ENCODE peak calls at places on chromosomes 7 and 10, in seven cellular contexts. F, G, L, W, I, B and U are unnamed samples. For H3K4me1, the result is how much of the 10 kb centered on the place peaks cover.

GRCh38 chr10:82497451-82497850 is 622.5 kb downstream of the NRG3 start:
- DNase-seq in F (no peak), G (no peak), L (no peak), W (no peak), I (no peak), B (peak), U (no peak)

GRCh38 chr10:79409038-79410035 is 36.1 kb downstream of the ZCCHC24 start:
- DNase-seq in F (no peak), G (no peak), L (no peak), W (no peak), I (no peak), B (no peak), U (no peak)

GRCh38 chr7:77247206-77247850 is 47.7 kb upstream of the FGL2 start:
- DNase-seq in F (peak), G (peak), L (peak), W (peak), I (peak), B (peak), U (peak)

GRCh38 chr7:136687693-136688322 is 180.6 kb upstream of the CHRM2 start:
- DNase-seq in F (peak), G (no peak), L (no peak), W (no peak), I (no peak), B (peak), U (no peak)

GRCh38 chr7:7977774-7978173 is 9.2 kb downstream of the GLCCI1 start:
- DNase-seq in F (no peak), G (no peak), L (no peak), W (no peak), I (no peak), B (no peak), U (no peak)

GRCh38 chr7:112449353-112449752 is 907 bp upstream of the IFRD1 start:
- DNase-seq in F (no peak), G (no peak), L (no peak), W (no peak), I (peak), B (peak), U (no peak)

GRCh38 chr7:95440394-95441038 is 5.7 kb upstream of the PON2 start:
- DNase-seq in F (no peak), G (no peak), L (no peak), W (no peak), I (no peak), B (no peak), U (no peak)

GRCh38 chr10:5030989-5031388 is 27.3 kb upstream of the AKR1C2 start:
- DNase-seq in F (no peak), G (no peak), L (no peak), W (no peak), I (no peak), B (no peak), U (no peak)

GRCh38 chr10:114521250-114521649 is 116.9 kb upstream of the AFAP1L2 start:
- DNase-seq in F (no peak), G (no peak), L (no peak), W (no peak), I (no peak), B (no peak), U (no peak)

GRCh38 chr7:77995717-77996116 is 197.1 kb downstream of the PHTF2 start:
- DNase-seq in F (peak), G (no peak), L (no peak), W (no peak), I (no peak), B (no peak), U (no peak)

GRCh38 chr10:21099291-21099800 is 202.2 kb upstream of the NEBL start:
- DNase-seq in F (no peak), G (no peak), L (no peak), W (no peak), I (no peak), B (no peak), U (no peak)

GRCh38 chr10:47260505-47261111 is 39.4 kb upstream of the GDF10 start:
- DNase-seq in F (no peak), G (no peak), L (no peak), W (no peak), I (no peak), B (no peak), U (no peak)

GRCh38 chr10:8073696-8074416 is 19.4 kb downstream of the GATA3 start:
- DNase-seq in F (no peak), G (no peak), L (no peak), W (no peak), I (no peak), B (peak), U (no peak)

GRCh38 chr7:107993879-107994278 is 9.1 kb downstream of the LAMB1 start:
- DNase-seq in F (no peak), G (no peak), L (no peak), W (no peak), I (peak), B (no peak), U (no peak)

GRCh38 chr10:14325325-14325955 is 5.3 kb downstream of the FRMD4A start:
- DNase-seq in F (peak), G (no peak), L (peak), W (peak), I (peak), B (peak), U (peak)

GRCh38 chr7:146700015-146700560 is 583.5 kb downstream of the CNTNAP2 start:
- DNase-seq in F (no peak), G (no peak), L (no peak), W (no peak), I (no peak), B (no peak), U (no peak)

GRCh38 chr10:89954787-89955566 is 253.6 kb downstream of the KIF20B start:
- DNase-seq in F (peak), G (no peak), L (no peak), W (no peak), I (no peak), B (no peak), U (no peak)

GRCh38 chr7:137882261-137882668 is 35.5 kb upstream of the DGKI start:
- DNase-seq in F (no peak), G (no peak), L (no peak), W (no peak), I (no peak), B (peak), U (peak)

GRCh38 chr10:61399386-61399785 is 53.8 kb downstream of the TMEM26 start:
- DNase-seq in F (no peak), G (no peak), L (no peak), W (no peak), I (no peak), B (no peak), U (no peak)

GRCh38 chr7:93307131-93307660 is 75.0 kb downstream of the VPS50 start:
- DNase-seq in F (no peak), G (no peak), L (no peak), W (no peak), I (no peak), B (peak), U (no peak)

GRCh38 chr10:125060851-125061556 is 99.4 kb downstream of the CTBP2 start:
- DNase-seq in F (peak), G (no peak), L (peak), W (no peak), I (peak), B (peak), U (peak)

GRCh38 chr10:10092581-10092980 is 925.1 kb upstream of the CELF2 start:
- DNase-seq in F (peak), G (no peak), L (no peak), W (no peak), I (no peak), B (no peak), U (no peak)

GRCh38 chr7:74061840-74062539 is 21.6 kb upstream of the LIMK1 start:
- DNase-seq in F (no peak), G (peak), L (peak), W (peak), I (peak), B (peak), U (peak)

GRCh38 chr7:158710651-158711102 is 6.1 kb upstream of the NCAPG2 start:
- DNase-seq in F (no peak), G (no peak), L (no peak), W (no peak), I (no peak), B (peak), U (no peak)

GRCh38 chr7:157408258-157409101 is 71.7 kb downstream of the DNAJB6 start:
- DNase-seq in F (no peak), G (no peak), L (no peak), W (no peak), I (no peak), B (no peak), U (no peak)

GRCh38 chr7:100632951-100633717 is 8.2 kb downstream of the TFR2 start:
- DNase-seq in F (peak), G (no peak), L (peak), W (peak), I (peak), B (peak), U (no peak)

GRCh38 chr7:25595931-25596330 is 367.6 kb upstream of the NPVF start:
- DNase-seq in F (no peak), G (no peak), L (no peak), W (no peak), I (no peak), B (no peak), U (no peak)

GRCh38 chr7:97770845-97771244 is 39.0 kb downstream of the TAC1 start:
- DNase-seq in F (no peak), G (no peak), L (no peak), W (no peak), I (peak), B (peak), U (no peak)

DNA sequence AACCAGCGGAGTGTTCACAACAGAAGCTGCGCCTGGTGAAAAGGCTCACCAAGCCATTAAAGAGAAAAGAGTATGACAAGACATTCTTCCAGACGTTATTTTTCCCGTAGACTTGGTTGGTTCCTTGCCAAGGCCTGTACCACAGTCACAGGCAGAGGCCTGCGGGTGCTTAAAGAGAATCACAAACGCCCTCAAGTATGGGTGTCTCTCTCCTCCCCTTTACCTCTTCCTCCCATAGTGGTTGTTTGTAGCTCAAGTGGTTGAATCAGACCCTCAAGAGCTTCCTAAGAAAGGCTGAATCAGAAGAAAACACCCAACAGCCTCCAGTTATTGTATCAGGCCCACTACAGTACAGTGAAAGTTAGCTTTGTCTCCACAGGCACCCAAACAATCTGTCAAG is 169.0 kb downstream of the CREB5 start:
- DNase-seq in F (no peak), G (no peak), L (no peak), W (no peak), I (no peak), B (no peak), U (no peak)
- H3K4me1 ChIP-seq in F (under half), G (under half), L (under half), W (under half), I (under half), B (under half), U (under half)

GRCh38 chr7:87960244-87960643 is 26.2 kb downstream of the ADAM22 start:
- DNase-seq in F (no peak), G (no peak), L (no peak), W (no peak), I (no peak), B (no peak), U (no peak)
- H3K4me1 ChIP-seq in F (under half), G (under half), L (under half), W (under half), I (under half), B (under half), U (under half)

GRCh38 chr10:76303682-76304316 is 872.4 kb downstream of the LRMDA start:
- DNase-seq in F (peak), G (no peak), L (peak), W (no peak), I (peak), B (peak), U (peak)

GRCh38 chr10:76302936-76303656 is 871.7 kb downstream of the LRMDA start:
- DNase-seq in F (no peak), G (no peak), L (peak), W (no peak), I (no peak), B (no peak), U (no peak)

GRCh38 chr10:76299501-76299900 is 868.1 kb downstream of the LRMDA start:
- DNase-seq in F (no peak), G (no peak), L (no peak), W (no peak), I (no peak), B (no peak), U (no peak)

GRCh38 chr10:76301950-76302349 is 870.5 kb downstream of the LRMDA start:
- DNase-seq in F (no peak), G (no peak), L (no peak), W (no peak), I (no peak), B (peak), U (no peak)

GRCh38 chr10:76302491-76302890 is 871.1 kb downstream of the LRMDA start:
- DNase-seq in F (no peak), G (no peak), L (no peak), W (no peak), I (no peak), B (no peak), U (no peak)
- H3K4me1 ChIP-seq in F (under half), G (under half), L (under half), W (under half), I (under half), B (under half), U (under half)

GRCh38 chr10:63437334-63437949 is 28.3 kb downstream of the JMJD1C start:
- DNase-seq in F (no peak), G (no peak), L (no peak), W (no peak), I (no peak), B (peak), U (no peak)
- H3K4me1 ChIP-seq in F (half or more), G (under half), L (under half), W (under half), I (under half), B (under half), U (half or more)

GRCh38 chr10:131640045-131640644 is 260.7 kb upstream of the PPP2R2D start:
- DNase-seq in F (no peak), G (no peak), L (no peak), W (no peak), I (no peak), B (no peak), U (no peak)

GRCh38 chr10:131638049-131638448 is 262.8 kb upstream of the PPP2R2D start:
- DNase-seq in F (no peak), G (no peak), L (peak), W (no peak), I (no peak), B (no peak), U (no peak)

GRCh38 chr10:131638481-131639278 is 262.1 kb upstream of the PPP2R2D start:
- DNase-seq in F (no peak), G (no peak), L (peak), W (no peak), I (no peak), B (no peak), U (no peak)

GRCh38 chr10:131636116-131636515 is 264.7 kb upstream of the PPP2R2D start:
- DNase-seq in F (no peak), G (no peak), L (peak), W (no peak), I (no peak), B (no peak), U (no peak)

DNA sequence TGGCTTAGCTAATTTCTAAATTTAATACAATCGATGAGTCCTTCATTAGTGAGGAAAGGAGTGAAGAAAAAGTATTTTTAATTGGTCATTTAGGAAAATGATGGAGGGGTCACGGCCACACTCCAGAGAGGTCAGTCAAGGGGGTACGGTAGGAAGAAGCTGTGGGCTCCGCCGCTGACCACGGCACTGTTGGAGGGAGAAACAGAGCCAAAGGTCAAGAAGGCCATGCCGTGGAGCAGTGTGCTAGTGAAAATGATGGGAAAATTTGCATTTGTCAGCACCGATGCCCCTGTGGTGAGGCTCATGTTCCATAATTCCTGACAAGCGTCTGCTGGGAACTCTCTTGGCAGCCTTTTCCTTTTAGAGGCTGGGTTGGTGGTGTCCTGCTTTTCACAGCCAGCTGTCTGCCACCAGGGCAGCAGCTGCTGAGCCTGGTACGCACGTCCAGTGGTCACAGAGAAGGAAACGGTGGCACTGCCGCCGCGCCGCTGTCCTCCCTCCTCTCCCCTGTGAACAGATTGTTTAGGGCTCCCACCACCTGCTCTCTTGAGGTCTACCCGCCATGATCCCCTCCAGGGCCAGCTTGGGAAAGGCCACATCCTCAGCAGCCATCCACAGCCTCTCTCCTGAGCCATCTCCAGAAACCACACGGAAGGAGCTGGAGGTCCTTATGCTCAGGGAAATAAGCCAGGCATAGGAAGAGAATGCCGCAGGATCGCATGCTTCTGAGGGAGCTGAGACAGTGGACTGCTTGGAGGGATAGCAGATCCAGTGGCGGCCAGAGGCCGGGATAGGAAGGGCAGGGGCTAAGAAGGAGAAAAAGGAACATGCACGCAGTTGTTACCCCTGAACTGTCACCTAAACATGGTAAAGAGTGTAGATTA is 263.7 kb upstream of the PPP2R2D start:
- DNase-seq in F (no peak), G (no peak), L (peak), W (no peak), I (no peak), B (no peak), U (no peak)
- H3K4me1 ChIP-seq in F (under half), G (under half), L (under half), W (under half), I (under half), B (under half), U (under half)

GRCh38 chr10:95478935-95479334 is 82.2 kb downstream of the SORBS1 start:
- DNase-seq in F (no peak), G (no peak), L (peak), W (no peak), I (no peak), B (no peak), U (no peak)
- H3K4me1 ChIP-seq in F (half or more), G (under half), L (under half), W (under half), I (under half), B (under half), U (half or more)

GRCh38 chr10:74949843-74950765 is 123.7 kb downstream of the KAT6B start:
- DNase-seq in F (no peak), G (no peak), L (no peak), W (no peak), I (no peak), B (no peak), U (no peak)

GRCh38 chr10:74953214-74953613 is 126.8 kb downstream of the KAT6B start:
- DNase-seq in F (no peak), G (no peak), L (no peak), W (no peak), I (no peak), B (no peak), U (no peak)

GRCh38 chr10:74949434-74949833 is 123.0 kb downstream of the KAT6B start:
- DNase-seq in F (no peak), G (no peak), L (no peak), W (no peak), I (no peak), B (peak), U (no peak)

GRCh38 chr10:74949024-74949423 is 122.6 kb downstream of the KAT6B start:
- DNase-seq in F (no peak), G (no peak), L (no peak), W (no peak), I (no peak), B (no peak), U (no peak)

DNA sequence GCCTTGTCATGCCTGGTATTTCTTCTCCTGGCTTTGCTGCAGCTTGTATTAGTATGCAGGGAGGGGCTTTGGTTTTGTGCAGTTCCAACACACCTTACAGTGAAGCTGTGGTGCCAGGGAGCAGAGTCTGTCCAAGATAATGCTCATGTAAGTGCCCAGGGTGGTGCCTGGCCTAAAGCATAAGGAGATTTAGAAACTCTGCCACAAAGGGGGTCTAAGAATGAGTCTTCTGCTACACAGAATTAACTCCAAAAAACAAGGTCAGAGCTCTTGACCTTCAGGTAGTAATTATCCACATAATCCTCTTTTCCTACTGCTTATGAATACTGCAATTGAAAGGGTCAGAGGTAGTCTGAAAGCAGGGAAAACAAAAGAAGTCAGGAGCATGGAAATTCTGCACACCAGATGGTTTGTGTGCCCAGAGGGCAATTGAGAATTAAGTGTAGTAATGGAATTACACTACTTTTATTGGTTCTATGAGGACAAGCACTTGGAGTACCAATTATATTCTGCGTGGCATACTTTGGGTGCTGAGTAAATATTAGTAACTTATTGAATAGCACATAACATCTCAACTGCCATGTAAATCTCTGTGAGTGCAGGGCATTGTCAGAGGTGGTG is 121.5 kb downstream of the KAT6B start:
- DNase-seq in F (no peak), G (no peak), L (no peak), W (no peak), I (no peak), B (no peak), U (no peak)
- H3K4me1 ChIP-seq in F (under half), G (under half), L (under half), W (under half), I (under half), B (under half), U (under half)

DNA sequence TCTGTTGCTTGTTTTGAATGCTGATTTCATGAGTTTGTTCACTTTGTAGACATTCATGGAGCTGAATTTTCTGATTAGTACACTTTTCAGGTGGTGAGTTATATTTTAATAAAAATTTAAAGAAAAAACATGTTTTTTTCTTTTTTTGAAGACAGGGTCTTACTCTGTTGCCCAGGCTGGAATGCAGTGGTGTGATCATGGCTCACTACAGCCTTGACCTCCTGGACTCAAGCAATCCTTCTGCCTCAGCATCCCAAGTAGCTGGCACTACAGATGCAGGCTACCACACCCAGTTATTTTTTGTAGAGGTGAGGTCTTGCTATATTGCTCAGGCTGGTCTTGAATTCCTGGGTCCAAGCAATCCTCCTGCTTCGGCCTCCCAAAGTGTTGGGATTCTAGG is 23.7 kb downstream of the PDZD8 start:
- DNase-seq in F (no peak), G (no peak), L (no peak), W (no peak), I (no peak), B (no peak), U (no peak)
- H3K4me1 ChIP-seq in F (half or more), G (under half), L (under half), W (under half), I (under half), B (under half), U (under half)